ENCODE peak calls at places on chromosomes 2 and 18, in six cellular contexts. E is psoas muscle, W is lower leg skin, D is Peyer's patch, T is heart left ventricle, Q is OCI-LY7. V is an unnamed sample.

GRCh38 chr2:161243873-161244272 is 64.4 kb upstream of the PSMD14 start:
- DNase-seq in E (no peak), W (no peak), D (no peak), T (no peak), Q (peak), V (no peak)

GRCh38 chr18:67510831-67511230 is 5.7 kb downstream of the DSEL start:
- DNase-seq in E (no peak), W (no peak), D (no peak), T (no peak), Q (no peak), V (no peak)

GRCh38 chr2:199907008-199907714 is 3.9 kb upstream of the C2orf69 start:
- DNase-seq in E (no peak), W (no peak), D (no peak), T (no peak), Q (peak), V (no peak)

GRCh38 chr2:171410101-171410500 is 23.7 kb downstream of the METTL8 start:
- DNase-seq in E (no peak), W (no peak), D (no peak), T (no peak), Q (no peak), V (no peak)

GRCh38 chr2:216012133-216012829 is 1.1 kb downstream of the MREG start:
- DNase-seq in E (no peak), W (no peak), D (no peak), T (no peak), Q (peak), V (peak)

GRCh38 chr2:95349568-95350319 is 52.6 kb downstream of the KCNIP3 start:
- DNase-seq in E (no peak), W (peak), D (peak), T (no peak), Q (no peak), V (no peak)

GRCh38 chr2:225122582-225123486 is 80.6 kb upstream of the DOCK10 start:
- DNase-seq in E (no peak), W (no peak), D (no peak), T (no peak), Q (peak), V (no peak)

GRCh38 chr2:232268631-232269030 is 109.9 kb upstream of the ALPP start:
- DNase-seq in E (no peak), W (no peak), D (no peak), T (no peak), Q (no peak), V (no peak)

GRCh38 chr2:119177838-119178190 is 19.3 kb upstream of the C1QL2 start:
- DNase-seq in E (no peak), W (no peak), D (no peak), T (no peak), Q (no peak), V (no peak)

GRCh38 chr2:86648696-86649095 is 25.0 kb upstream of the RNF103 start:
- DNase-seq in E (no peak), W (no peak), D (no peak), T (no peak), Q (no peak), V (no peak)

GRCh38 chr2:1856481-1856880 is 112.2 kb upstream of the PXDN start:
- DNase-seq in E (no peak), W (no peak), D (no peak), T (no peak), Q (no peak), V (no peak)

DNA sequence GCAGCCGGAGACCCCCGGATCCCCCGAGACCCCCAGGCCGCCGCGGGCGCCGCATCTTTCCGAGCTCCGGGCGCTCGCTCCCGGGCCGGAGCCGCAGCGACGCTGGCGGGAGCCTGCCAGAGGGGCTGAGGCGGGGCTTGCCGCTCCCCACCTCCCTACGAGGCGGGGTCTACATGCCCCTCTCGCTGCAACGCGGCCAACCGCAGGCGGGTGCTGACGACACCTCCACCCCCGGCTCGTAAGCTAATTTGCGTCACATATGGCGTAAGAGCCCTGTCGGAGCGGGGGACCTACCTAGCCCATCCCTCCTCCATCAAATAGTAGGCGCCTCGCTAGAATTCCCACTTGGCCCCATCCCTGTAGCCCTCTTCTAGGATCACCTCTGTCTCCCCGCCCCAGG is at the start of gene PTPRN:
- DNase-seq in E (no peak), W (no peak), D (no peak), T (no peak), Q (no peak), V (no peak)
- H3K4me3 ChIP-seq in E (no peak), W (no peak), D (no peak), T (no peak), Q (no peak), V (no peak)

GRCh38 chr2:12081481-12082210 is 335.2 kb downstream of the LPIN1 start:
- DNase-seq in E (no peak), W (no peak), D (no peak), T (no peak), Q (no peak), V (no peak)

GRCh38 chr2:12080360-12080759 is 333.9 kb downstream of the LPIN1 start:
- DNase-seq in E (no peak), W (no peak), D (no peak), T (no peak), Q (no peak), V (no peak)

GRCh38 chr2:12087175-12087574 is 340.7 kb downstream of the LPIN1 start:
- DNase-seq in E (no peak), W (no peak), D (no peak), T (no peak), Q (peak), V (no peak)

GRCh38 chr2:12083081-12083569 is 336.7 kb downstream of the LPIN1 start:
- DNase-seq in E (no peak), W (no peak), D (no peak), T (no peak), Q (no peak), V (no peak)

GRCh38 chr2:12083713-12084420 is 337.4 kb downstream of the LPIN1 start:
- DNase-seq in E (no peak), W (no peak), D (no peak), T (no peak), Q (no peak), V (no peak)
- H3K4me3 ChIP-seq in E (no peak), W (no peak), D (no peak), T (no peak), Q (no peak), V (no peak)

DNA sequence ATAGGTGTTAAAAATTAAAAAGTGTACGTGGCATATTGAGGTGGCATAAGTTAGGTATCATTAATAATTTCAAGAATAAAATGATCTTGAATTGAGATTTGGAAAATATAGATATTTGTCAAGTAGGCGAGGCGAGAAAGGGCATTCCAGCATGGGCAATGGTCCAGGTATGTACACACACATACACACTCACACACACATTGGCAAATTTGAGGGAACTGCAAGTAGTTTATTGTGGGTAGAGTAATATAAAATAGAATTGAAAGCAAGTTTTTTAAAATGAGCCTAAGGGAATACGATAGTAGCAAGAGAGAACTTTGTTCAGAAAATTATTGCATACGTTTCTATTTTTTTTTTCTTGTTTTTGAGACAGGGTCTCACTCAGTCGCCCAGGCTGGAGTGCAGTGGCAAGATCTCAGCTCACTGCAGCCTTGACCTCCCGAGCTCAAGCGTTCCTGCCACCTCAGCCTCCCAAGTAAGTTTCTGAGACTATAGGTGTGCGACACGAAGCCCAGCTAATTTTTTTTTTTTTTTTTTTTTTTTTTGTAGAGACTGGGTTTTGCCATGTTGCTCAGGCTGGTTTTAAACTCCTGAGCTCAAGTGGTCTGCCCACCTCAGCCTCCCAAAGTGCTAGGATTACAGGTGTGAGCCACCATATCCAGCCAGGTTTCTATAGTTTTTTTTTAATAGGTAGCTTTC is 96.7 kb upstream of the SLC39A10 start:
- DNase-seq in E (no peak), W (no peak), D (no peak), T (no peak), Q (no peak), V (no peak)
- H3K4me3 ChIP-seq in E (no peak), W (no peak), D (no peak), T (no peak), Q (peak), V (no peak)

GRCh38 chr2:69836316-69836715 is 6.9 kb downstream of the GMCL1 start:
- DNase-seq in E (no peak), W (no peak), D (no peak), T (no peak), Q (peak), V (no peak)

GRCh38 chr2:69831354-69831905 is 2.0 kb downstream of the GMCL1 start:
- DNase-seq in E (no peak), W (no peak), D (no peak), T (no peak), Q (no peak), V (no peak)

GRCh38 chr2:69835666-69836065 is 6.2 kb downstream of the GMCL1 start:
- DNase-seq in E (no peak), W (no peak), D (no peak), T (no peak), Q (no peak), V (no peak)

GRCh38 chr2:69830045-69830905 is 815 bp downstream of the GMCL1 start:
- DNase-seq in E (peak), W (peak), D (peak), T (peak), Q (peak), V (peak)

DNA sequence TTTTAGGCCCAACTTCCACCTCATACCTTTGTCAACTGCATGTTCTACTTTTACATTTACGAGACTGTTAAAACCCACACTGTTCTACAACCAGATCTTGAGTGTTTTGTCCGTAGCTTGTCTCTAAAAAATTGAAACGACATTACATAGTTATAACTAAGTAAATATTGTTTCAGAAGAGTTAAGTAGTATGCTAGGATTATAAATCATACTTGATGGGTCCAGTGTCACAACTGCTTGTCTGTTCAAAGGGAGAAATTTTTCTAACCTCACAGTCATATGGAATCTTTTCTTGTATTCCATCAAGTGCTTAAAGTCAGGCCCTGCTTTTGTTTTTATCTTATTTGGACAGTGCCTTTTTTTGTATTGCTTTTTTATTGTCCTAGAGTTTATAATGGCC is 4.3 kb downstream of the GMCL1 start:
- DNase-seq in E (no peak), W (no peak), D (no peak), T (no peak), Q (no peak), V (no peak)
- H3K4me3 ChIP-seq in E (no peak), W (no peak), D (no peak), T (no peak), Q (no peak), V (no peak)

DNA sequence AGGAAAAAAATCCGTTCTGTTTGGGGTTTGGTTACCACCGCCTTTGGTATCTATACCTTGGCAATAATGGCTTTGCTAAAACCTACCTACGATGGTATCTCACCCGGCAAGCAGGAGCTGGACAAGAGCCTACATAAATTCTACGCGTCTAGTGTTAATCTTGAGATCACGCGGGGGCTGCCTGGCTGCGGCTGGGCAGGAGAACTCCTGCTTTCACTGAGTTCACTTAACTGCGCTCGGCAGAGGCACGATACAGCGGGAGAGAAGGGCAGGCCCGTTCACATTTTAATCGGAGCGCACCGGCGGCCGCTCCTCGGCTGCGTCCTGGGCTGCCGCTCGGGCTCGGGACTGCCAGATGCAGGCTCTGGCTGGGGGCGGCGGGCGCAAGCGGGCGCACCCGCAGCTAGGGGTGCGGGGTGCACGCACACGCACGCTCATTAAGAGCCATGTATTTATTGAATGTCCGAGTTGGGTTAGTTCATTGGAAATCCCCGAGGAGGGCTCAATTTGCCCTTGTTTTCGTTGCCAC is 1.7 kb upstream of the POU3F3 start:
- DNase-seq in E (no peak), W (peak), D (no peak), T (no peak), Q (no peak), V (peak)
- H3K4me3 ChIP-seq in E (peak), W (peak), D (peak), T (peak), Q (peak), V (no peak)

GRCh38 chr2:166519391-166519962 is 25.4 kb upstream of the SCN7A start:
- DNase-seq in E (no peak), W (no peak), D (no peak), T (peak), Q (no peak), V (no peak)
- H3K4me3 ChIP-seq in E (peak), W (no peak), D (no peak), T (peak), Q (no peak), V (no peak)

GRCh38 chr2:174012347-174013309 is 47.5 kb upstream of the SP3 start:
- DNase-seq in E (peak), W (peak), D (peak), T (peak), Q (no peak), V (peak)

GRCh38 chr2:174011796-174012195 is 46.6 kb upstream of the SP3 start:
- DNase-seq in E (no peak), W (no peak), D (no peak), T (no peak), Q (no peak), V (no peak)

GRCh38 chr2:174014699-174015070 is 49.5 kb upstream of the SP3 start:
- DNase-seq in E (no peak), W (no peak), D (no peak), T (no peak), Q (no peak), V (no peak)

GRCh38 chr2:174014021-174014698 is 49.0 kb upstream of the SP3 start:
- DNase-seq in E (no peak), W (no peak), D (no peak), T (no peak), Q (no peak), V (no peak)

DNA sequence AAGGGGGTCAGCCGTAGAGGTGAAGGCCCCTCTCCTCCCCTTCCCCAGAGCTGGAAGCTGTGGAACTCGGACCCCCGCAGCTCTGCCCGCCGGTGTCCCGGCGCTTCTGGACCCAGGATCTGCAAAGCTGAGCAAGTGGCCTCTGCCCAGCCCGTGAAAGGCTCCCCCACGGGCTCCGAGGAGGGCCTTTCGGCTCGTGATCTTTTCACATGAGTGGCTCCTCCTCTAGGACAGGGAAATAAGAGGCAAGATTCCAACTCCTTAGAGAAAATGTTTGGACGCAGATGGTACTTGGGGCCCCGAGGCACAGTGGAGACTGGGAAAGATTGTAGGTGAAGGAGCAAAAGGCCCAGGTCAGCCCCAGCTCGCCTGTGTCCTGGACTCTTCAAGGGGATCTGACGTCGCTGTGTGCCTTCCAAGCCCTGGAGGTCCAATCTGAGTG is 48.2 kb upstream of the SP3 start:
- DNase-seq in E (peak), W (peak), D (no peak), T (peak), Q (no peak), V (peak)
- H3K4me3 ChIP-seq in E (peak), W (peak), D (peak), T (peak), Q (no peak), V (no peak)

DNA sequence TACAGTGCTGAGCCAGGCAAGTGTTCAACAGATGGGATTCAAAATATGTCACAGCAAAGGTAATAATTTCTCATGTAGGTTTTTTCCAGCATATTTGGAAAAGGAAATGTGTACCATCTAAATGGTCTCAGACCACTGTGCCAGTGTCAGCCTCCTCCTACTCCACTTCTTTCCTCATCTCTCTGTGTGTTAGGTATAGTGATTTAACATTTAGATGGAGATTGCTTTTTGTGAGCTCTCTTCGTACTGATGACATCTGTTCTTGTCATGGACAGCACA is 80.9 kb upstream of the TSPYL6 start:
- DNase-seq in E (no peak), W (no peak), D (no peak), T (no peak), Q (no peak), V (no peak)
- H3K4me3 ChIP-seq in E (no peak), W (no peak), D (no peak), T (no peak), Q (no peak), V (no peak)